ENCODE peak calls at places on chromosomes 4 and X, in six cellular contexts. N is activated CD4-positive, alpha-beta T cell treated with anti-CD3 and anti-CD28 coated beads, Interleukin-2, amount 50 U/mL, for 48 hours; L is stimulated activated CD8-positive, alpha-beta memory T cell treated with anti-CD3 and anti-CD28 coated beads, Interleukin-7, amount 100 ng/mL, for 1 hour; S is stimulated activated CD4-positive, alpha-beta T cell treated with anti-CD3 and anti-CD28 coated beads, Interleukin-2, amount 100 ng/mL, for 24 hours; C is HuH-7; J is mammary epithelial cell. B is an unnamed sample.

GRCh38 chrX:13694983-13695382 is 6.1 kb downstream of the RAB9A start:
- DNase-seq in L (no peak), C (no peak), S (no peak), J (no peak), N (no peak), B (no peak)

GRCh38 chr4:99447079-99447478 is 11.9 kb upstream of the ADH7 start:
- DNase-seq in J (peak), N (no peak), S (no peak), C (no peak), L (no peak), B (no peak)

GRCh38 chr4:152691761-152692160 is 12.0 kb upstream of the TMEM154 start:
- DNase-seq in L (no peak), S (no peak), C (no peak), N (no peak), J (no peak), B (no peak)

GRCh38 chrX:86348669-86349068 is 200.4 kb downstream of the DACH2 start:
- DNase-seq in S (no peak), L (no peak), C (no peak), J (no peak), N (no peak), B (no peak)

GRCh38 chrX:107978707-107979307 is 3.4 kb downstream of the TEX13B start:
- DNase-seq in L (no peak), S (no peak), J (peak), C (peak), N (no peak), B (no peak)

GRCh38 chr4:8601086-8601485 is 8.5 kb downstream of the CPZ start:
- DNase-seq in N (no peak), L (no peak), S (no peak), C (no peak), J (no peak), B (no peak)

GRCh38 chr4:6534618-6535328 is 40.2 kb upstream of the MAN2B2 start:
- DNase-seq in N (no peak), J (no peak), C (no peak), S (no peak), L (no peak), B (no peak)

GRCh38 chr4:28014469-28014868 is 1153.8 kb downstream of the STIM2 start:
- DNase-seq in N (no peak), C (no peak), J (no peak), L (no peak), S (no peak), B (no peak)

GRCh38 chr4:7557447-7557846 is 122.7 kb upstream of the PSAPL1 start:
- DNase-seq in S (no peak), J (peak), L (no peak), C (no peak), N (no peak), B (no peak)

GRCh38 chrX:3548743-3549441 is 164.6 kb downstream of the PRKX start:
- DNase-seq in C (no peak), L (no peak), J (peak), N (no peak), S (no peak), B (no peak)

GRCh38 chr4:156654410-156654809 is 317.2 kb downstream of the PDGFC start:
- DNase-seq in S (no peak), L (no peak), N (no peak), J (no peak), C (peak), B (no peak)

GRCh38 chrX:1451676-1452496 is 823 bp downstream of the ASMTL start:
- DNase-seq in N (no peak), L (no peak), S (no peak), C (no peak), J (no peak), B (no peak)

GRCh38 chr4:98672583-98673281 is 14.3 kb upstream of the TSPAN5 start:
- DNase-seq in J (no peak), N (no peak), S (no peak), C (no peak), L (no peak), B (no peak)

GRCh38 chr4:3074846-3075651 is 568 bp downstream of the HTT start:
- DNase-seq in N (peak), C (peak), S (peak), J (peak), L (no peak), B (peak)

GRCh38 chr4:148445071-148445902 is 3.1 kb upstream of the NR3C2 start:
- DNase-seq in C (peak), N (peak), S (peak), L (peak), J (no peak), B (peak)